ENCODE peak calls at places on chromosomes 6 and 20, in seven cellular contexts. D is mesendoderm, B is Peyer's patch, U is BE2C, M is breast epithelium, P is MM.1S, R is pancreas. Z is an unnamed sample.
A peak's percentile ranks its signal among the peaks of the same experiment; 100 is the strongest.

GRCh38 chr6:51568771-51569170 is 518.6 kb downstream of the PKHD1 start:
- DNase-seq in R (no peak), M (no peak), D (no peak), U (no peak), B (no peak), P (no peak), Z (no peak)

GRCh38 chr20:8780926-8781325 is 288.0 kb upstream of the PLCB4 start:
- DNase-seq in B (no peak), P (no peak), R (no peak), U (no peak), M (no peak), D (no peak), Z (no peak)

GRCh38 chr20:60297649-60298048 is 339.4 kb downstream of the CDH26 start:
- DNase-seq in R (no peak), P (no peak), B (no peak), U (no peak), M (no peak), D (no peak), Z (no peak)

GRCh38 chr6:16901777-16902176 is 140.5 kb upstream of the ATXN1 start:
- DNase-seq in P (no peak), U (peak; percentile 8), M (no peak), D (no peak), R (peak; percentile 69), B (peak; percentile 50), Z (no peak)

GRCh38 chr6:119349341-119350201 is at the start of gene MAN1A1:
- DNase-seq in U (peak; percentile 93), B (peak; percentile 96), M (peak; percentile 82), R (peak; percentile 97), D (peak; percentile 91), P (peak; percentile 89), Z (peak; percentile 93)

GRCh38 chr6:10235339-10235738 is 179.5 kb downstream of the TFAP2A start:
- DNase-seq in P (no peak), U (no peak), R (no peak), M (no peak), B (no peak), D (no peak), Z (no peak)

GRCh38 chr6:84768442-84769174 is 4.2 kb upstream of the TBX18 start:
- DNase-seq in R (no peak), P (no peak), D (peak; percentile 72), B (no peak), U (no peak), M (no peak), Z (no peak)

GRCh38 chr20:22916121-22916842 is 118.8 kb upstream of the SSTR4 start:
- DNase-seq in U (no peak), M (no peak), R (no peak), B (no peak), D (no peak), P (no peak), Z (no peak)

GRCh38 chr20:59771506-59772372 is 161.7 kb downstream of the SYCP2 start:
- DNase-seq in M (no peak), B (peak; percentile 26), R (no peak), D (no peak), U (no peak), P (no peak), Z (no peak)

GRCh38 chr6:146913842-146914562 is 290.2 kb upstream of the STXBP5 start:
- DNase-seq in M (peak; percentile 53), D (peak; percentile 98), R (peak; percentile 56), P (no peak), B (peak; percentile 53), U (peak; percentile 82), Z (no peak)

GRCh38 chr20:49627329-49627761 is 59.4 kb upstream of the PTGIS start:
- DNase-seq in R (no peak), U (no peak), P (no peak), B (no peak), D (no peak), M (no peak), Z (no peak)

GRCh38 chr20:25057234-25058050 is 497 bp downstream of the ACSS1 start:
- DNase-seq in M (peak; percentile 59), B (peak; percentile 90), P (peak; percentile 76), U (peak; percentile 44), R (peak; percentile 85), D (peak; percentile 25), Z (peak; percentile 81)

GRCh38 chr6:160427312-160428068 is 79.3 kb downstream of the SLC22A3 start:
- DNase-seq in B (no peak), P (no peak), M (no peak), R (peak; percentile 58), D (no peak), U (no peak), Z (no peak)

GRCh38 chr6:158567871-158568401 is 8.0 kb downstream of the TMEM181 start:
- DNase-seq in U (no peak), P (no peak), M (peak; percentile 7), R (no peak), D (no peak), B (peak; percentile 41), Z (no peak)

GRCh38 chr6:36599791-36600209 is 5.6 kb downstream of the SRSF3 start:
- DNase-seq in D (peak; percentile 88), M (peak; percentile 50), U (peak; percentile 66), B (peak; percentile 68), R (peak; percentile 57), P (peak; percentile 46), Z (no peak)

GRCh38 chr6:31115941-31116560 is 1.5 kb downstream of the PSORS1C1 start:
- DNase-seq in D (no peak), P (no peak), U (no peak), B (no peak), R (no peak), M (no peak), Z (no peak)

GRCh38 chr6:56552212-56553130 is 90.2 kb downstream of the DST start:
- DNase-seq in R (no peak), B (no peak), D (no peak), P (no peak), U (no peak), M (no peak), Z (no peak)

GRCh38 chr6:28940294-28940858 is 16.6 kb upstream of the TRIM27 start:
- DNase-seq in M (no peak), U (peak; percentile 60), P (no peak), B (peak; percentile 63), D (peak; percentile 94), R (no peak), Z (no peak)

GRCh38 chr6:75098709-75099108 is 107.1 kb downstream of the COL12A1 start:
- DNase-seq in B (peak; percentile 53), P (no peak), M (no peak), U (peak; percentile 32), R (no peak), D (peak; percentile 8), Z (no peak)

GRCh38 chr6:92427408-92427905 is 991.9 kb downstream of the EPHA7 start:
- DNase-seq in P (no peak), U (no peak), R (no peak), D (no peak), M (no peak), B (no peak), Z (no peak)

GRCh38 chr6:156065838-156066237 is 610.2 kb upstream of the NOX3 start:
- DNase-seq in R (no peak), D (no peak), B (no peak), P (no peak), U (no peak), M (no peak), Z (no peak)

GRCh38 chr6:136990754-136991153 is 54.0 kb downstream of the IL20RA start:
- DNase-seq in M (no peak), P (no peak), R (no peak), B (no peak), U (no peak), D (peak; percentile 76), Z (no peak)

GRCh38 chr6:119608994-119609393 is 259.4 kb upstream of the MAN1A1 start:
- DNase-seq in P (no peak), D (peak; percentile 42), B (no peak), U (no peak), M (no peak), R (no peak), Z (no peak)

GRCh38 chr6:90385914-90386313 is 89.3 kb upstream of the BACH2 start:
- DNase-seq in U (no peak), M (no peak), D (peak; percentile 84), B (no peak), R (no peak), P (no peak), Z (no peak)

DNA sequence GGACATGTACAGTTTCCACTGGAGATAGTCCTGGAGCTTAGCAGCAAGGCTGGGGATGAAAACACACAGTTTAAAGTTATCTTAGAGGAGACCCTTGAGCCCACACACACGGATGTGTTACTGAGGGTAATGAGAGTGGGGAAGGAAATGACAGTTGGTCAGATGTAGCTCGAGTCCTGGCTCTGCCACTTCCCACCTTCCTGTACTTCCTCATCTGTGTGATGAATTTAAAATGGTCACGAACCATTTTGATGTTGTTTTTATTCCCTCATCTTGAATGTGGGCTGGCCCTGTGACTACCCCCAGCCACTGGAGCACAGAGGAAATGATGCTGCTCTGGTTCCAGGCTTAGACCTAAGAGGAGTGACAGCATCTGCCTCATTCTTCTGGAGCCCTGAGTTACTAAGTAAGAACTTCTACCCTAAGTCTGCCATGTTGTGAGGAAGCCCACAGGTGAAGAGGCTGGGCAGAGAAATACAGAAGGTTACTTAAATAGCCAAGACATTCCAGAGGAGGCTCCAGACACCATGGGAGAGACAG is 141.2 kb downstream of the NRN1 start:
- DNase-seq in U (no peak), R (no peak), B (no peak), M (no peak), P (no peak), D (no peak), Z (no peak)
- H3K4me3 ChIP-seq in U (no peak overlapping the region), R (no peak overlapping the region), B (no peak overlapping the region), M (no peak overlapping the region), P (no peak overlapping the region), D (no peak overlapping the region), Z (no peak overlapping the region)

GRCh38 chr6:3226422-3227362 is 761 bp downstream of the TUBB2B start:
- DNase-seq in D (peak; percentile 81), R (peak; percentile 73), P (peak; percentile 84), B (no peak), U (peak; percentile 58), M (no peak), Z (peak; percentile 77)
- H3K27me3 ChIP-seq in D (no peaks in the 10 kb centered on the region), R (no peaks in the 10 kb centered on the region), P (peaks cover 38% of the 10 kb centered on the region), B (peaks cover 37% of the 10 kb centered on the region), U (peaks cover 17% of the 10 kb centered on the region), M (peaks cover 37% of the 10 kb centered on the region), Z (peaks cover 13% of the 10 kb centered on the region)

DNA sequence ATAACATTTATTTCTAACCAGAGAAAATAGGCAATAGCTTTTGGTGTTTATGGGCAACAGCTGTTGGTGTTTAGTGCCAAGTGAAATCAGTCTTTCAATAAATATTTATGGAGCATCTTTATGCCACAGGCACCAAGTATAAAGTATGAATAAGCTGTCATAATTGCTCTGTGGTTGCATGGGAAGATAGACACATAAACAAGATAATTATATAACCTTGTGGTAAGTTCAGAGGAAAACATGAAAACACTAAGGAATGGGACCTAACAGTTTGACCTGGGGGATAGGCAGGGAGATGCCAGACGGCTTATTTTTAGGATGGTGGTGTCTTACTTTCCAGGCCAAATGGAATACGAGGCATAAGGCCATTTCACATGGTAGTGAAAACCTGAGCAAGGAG is 110.9 kb downstream of the GFRAL start:
- DNase-seq in M (no peak), P (no peak), R (no peak), B (no peak), U (no peak), D (no peak), Z (no peak)
- H3K4me3 ChIP-seq in M (no peak overlapping the region), P (no peak overlapping the region), R (no peak overlapping the region), B (no peak overlapping the region), U (no peak overlapping the region), D (no peak overlapping the region), Z (no peak overlapping the region)

GRCh38 chr6:27112974-27113373 is 134.5 kb upstream of the PRSS16 start:
- DNase-seq in U (no peak), B (no peak), D (no peak), R (no peak), P (no peak), M (no peak), Z (no peak)
- H3K27me3 ChIP-seq in U (no peaks in the 10 kb centered on the region), B (no peaks in the 10 kb centered on the region), D (no peaks in the 10 kb centered on the region), R (no peaks in the 10 kb centered on the region), P (no peaks in the 10 kb centered on the region), M (no peaks in the 10 kb centered on the region), Z (no peaks in the 10 kb centered on the region)

Z was measured in GM06990.